ENCODE peak calls at places on chromosomes 6 and 20, in nine cellular contexts. One of them, this sample, is unnamed.

GRCh38 chr6:149963462-149964242 is at the start of gene ULBP1:
- DNase-seq in body of pancreas: peak; percentile 50
- DNase-seq in right lobe of liver: peak; percentile 82
- DNase-seq in uterus: peak; percentile 78
- DNase-seq in OCI-LY7: peak; percentile 58
- DNase-seq in heart left ventricle: peak; percentile 87
- DNase-seq in astrocyte: peak; percentile 68
- DNase-seq in GM23338: peak; percentile 92
- DNase-seq in mesenchymal stem cell: peak; percentile 86
- DNase-seq in this sample: peak; percentile 92

GRCh38 chr6:88538130-88538706 is 372.1 kb upstream of the CNR1 start:
- DNase-seq in body of pancreas: no peak
- DNase-seq in right lobe of liver: no peak
- DNase-seq in uterus: no peak
- DNase-seq in OCI-LY7: peak; percentile 16
- DNase-seq in heart left ventricle: no peak
- DNase-seq in astrocyte: peak; percentile 3
- DNase-seq in GM23338: peak; percentile 79
- DNase-seq in mesenchymal stem cell: no peak
- DNase-seq in this sample: no peak

GRCh38 chr6:41430875-41431274 is 95.5 kb downstream of the NCR2 start:
- DNase-seq in body of pancreas: no peak
- DNase-seq in right lobe of liver: no peak
- DNase-seq in uterus: no peak
- DNase-seq in OCI-LY7: no peak
- DNase-seq in heart left ventricle: no peak
- DNase-seq in astrocyte: peak; percentile 67
- DNase-seq in GM23338: no peak
- DNase-seq in mesenchymal stem cell: peak; percentile 82
- DNase-seq in this sample: peak; percentile 6

GRCh38 chr20:10795286-10796026 is 121.7 kb upstream of the JAG1 start:
- DNase-seq in body of pancreas: peak; percentile 27
- DNase-seq in right lobe of liver: no peak
- DNase-seq in uterus: no peak
- DNase-seq in OCI-LY7: no peak
- DNase-seq in heart left ventricle: no peak
- DNase-seq in astrocyte: no peak
- DNase-seq in GM23338: no peak
- DNase-seq in mesenchymal stem cell: peak; percentile 8
- DNase-seq in this sample: no peak

GRCh38 chr6:119966484-119966883 is 616.9 kb upstream of the MAN1A1 start:
- DNase-seq in body of pancreas: no peak
- DNase-seq in right lobe of liver: no peak
- DNase-seq in uterus: no peak
- DNase-seq in OCI-LY7: peak; percentile 66
- DNase-seq in heart left ventricle: no peak
- DNase-seq in astrocyte: no peak
- DNase-seq in GM23338: peak; percentile 89
- DNase-seq in mesenchymal stem cell: no peak
- DNase-seq in this sample: no peak

GRCh38 chr6:107823047-107823557 is 1.0 kb downstream of the SCML4 start:
- DNase-seq in body of pancreas: no peak
- DNase-seq in right lobe of liver: peak; percentile 67
- DNase-seq in uterus: no peak
- DNase-seq in OCI-LY7: peak; percentile 15
- DNase-seq in heart left ventricle: no peak
- DNase-seq in astrocyte: no peak
- DNase-seq in GM23338: no peak
- DNase-seq in mesenchymal stem cell: no peak
- DNase-seq in this sample: no peak

GRCh38 chr20:41249371-41249770 is 68.2 kb downstream of the ZHX3 start:
- DNase-seq in body of pancreas: peak; percentile 47
- DNase-seq in right lobe of liver: no peak
- DNase-seq in uterus: peak; percentile 86
- DNase-seq in OCI-LY7: no peak
- DNase-seq in heart left ventricle: peak; percentile 45
- DNase-seq in astrocyte: peak; percentile 88
- DNase-seq in GM23338: no peak
- DNase-seq in mesenchymal stem cell: peak; percentile 91
- DNase-seq in this sample: no peak

GRCh38 chr6:156780117-156780641 is 3.0 kb downstream of the ARID1B start:
- DNase-seq in body of pancreas: peak; percentile 53
- DNase-seq in right lobe of liver: peak; percentile 74
- DNase-seq in uterus: no peak
- DNase-seq in OCI-LY7: peak; percentile 87
- DNase-seq in heart left ventricle: peak; percentile 37
- DNase-seq in astrocyte: peak; percentile 95
- DNase-seq in GM23338: peak; percentile 70
- DNase-seq in mesenchymal stem cell: peak; percentile 92
- DNase-seq in this sample: no peak

GRCh38 chr20:35129647-35130069 is 17.5 kb downstream of the EDEM2 start:
- DNase-seq in body of pancreas: no peak
- DNase-seq in right lobe of liver: no peak
- DNase-seq in uterus: no peak
- DNase-seq in OCI-LY7: no peak
- DNase-seq in heart left ventricle: no peak
- DNase-seq in astrocyte: peak; percentile 31
- DNase-seq in GM23338: no peak
- DNase-seq in mesenchymal stem cell: peak; percentile 73
- DNase-seq in this sample: no peak

GRCh38 chr6:11413728-11414127 is 123.8 kb upstream of the TMEM170B start:
- DNase-seq in body of pancreas: no peak
- DNase-seq in right lobe of liver: no peak
- DNase-seq in uterus: no peak
- DNase-seq in OCI-LY7: no peak
- DNase-seq in heart left ventricle: no peak
- DNase-seq in astrocyte: peak; percentile 74
- DNase-seq in GM23338: no peak
- DNase-seq in mesenchymal stem cell: peak; percentile 63
- DNase-seq in this sample: no peak

GRCh38 chr20:63519765-63520593 is 586 bp upstream of the PPDPF start:
- DNase-seq in body of pancreas: peak; percentile 58
- DNase-seq in right lobe of liver: peak; percentile 67
- DNase-seq in uterus: peak; percentile 74
- DNase-seq in OCI-LY7: peak; percentile 55
- DNase-seq in heart left ventricle: peak; percentile 75
- DNase-seq in astrocyte: peak; percentile 37
- DNase-seq in GM23338: peak; percentile 86
- DNase-seq in mesenchymal stem cell: peak; percentile 66
- DNase-seq in this sample: peak; percentile 73

GRCh38 chr20:8043687-8044278 is 24.2 kb upstream of the TMX4 start:
- DNase-seq in body of pancreas: peak; percentile 39
- DNase-seq in right lobe of liver: no peak
- DNase-seq in uterus: no peak
- DNase-seq in OCI-LY7: peak; percentile 75
- DNase-seq in heart left ventricle: peak; percentile 30
- DNase-seq in astrocyte: peak; percentile 23
- DNase-seq in GM23338: peak; percentile 84
- DNase-seq in mesenchymal stem cell: peak; percentile 61
- DNase-seq in this sample: no peak

GRCh38 chr6:167851349-167851952 is 24.7 kb downstream of the AFDN start:
- DNase-seq in body of pancreas: no peak
- DNase-seq in right lobe of liver: no peak
- DNase-seq in uterus: no peak
- DNase-seq in OCI-LY7: no peak
- DNase-seq in heart left ventricle: no peak
- DNase-seq in astrocyte: peak; percentile 30
- DNase-seq in GM23338: no peak
- DNase-seq in mesenchymal stem cell: peak; percentile 47
- DNase-seq in this sample: no peak

GRCh38 chr6:39043776-39044175 is 4.8 kb upstream of the GLP1R start:
- DNase-seq in body of pancreas: no peak
- DNase-seq in right lobe of liver: no peak
- DNase-seq in uterus: no peak
- DNase-seq in OCI-LY7: no peak
- DNase-seq in heart left ventricle: no peak
- DNase-seq in astrocyte: no peak
- DNase-seq in GM23338: no peak
- DNase-seq in mesenchymal stem cell: no peak
- DNase-seq in this sample: no peak

GRCh38 chr20:59850018-59850641 is 83.3 kb downstream of the SYCP2 start:
- DNase-seq in body of pancreas: no peak
- DNase-seq in right lobe of liver: no peak
- DNase-seq in uterus: no peak
- DNase-seq in OCI-LY7: peak; percentile 45
- DNase-seq in heart left ventricle: no peak
- DNase-seq in astrocyte: peak; percentile 9
- DNase-seq in GM23338: peak; percentile 72
- DNase-seq in mesenchymal stem cell: peak; percentile 5
- DNase-seq in this sample: no peak

GRCh38 chr6:107821591-107821990 is 2.5 kb downstream of the SCML4 start:
- DNase-seq in body of pancreas: no peak
- DNase-seq in right lobe of liver: peak; percentile 47
- DNase-seq in uterus: no peak
- DNase-seq in OCI-LY7: no peak
- DNase-seq in heart left ventricle: no peak
- DNase-seq in astrocyte: no peak
- DNase-seq in GM23338: no peak
- DNase-seq in mesenchymal stem cell: no peak
- DNase-seq in this sample: no peak

GRCh38 chr6:1208876-1209275 is 103.0 kb upstream of the FOXQ1 start:
- DNase-seq in body of pancreas: no peak
- DNase-seq in right lobe of liver: no peak
- DNase-seq in uterus: no peak
- DNase-seq in OCI-LY7: no peak
- DNase-seq in heart left ventricle: no peak
- DNase-seq in astrocyte: no peak
- DNase-seq in GM23338: no peak
- DNase-seq in mesenchymal stem cell: peak; percentile 13
- DNase-seq in this sample: no peak

DNA sequence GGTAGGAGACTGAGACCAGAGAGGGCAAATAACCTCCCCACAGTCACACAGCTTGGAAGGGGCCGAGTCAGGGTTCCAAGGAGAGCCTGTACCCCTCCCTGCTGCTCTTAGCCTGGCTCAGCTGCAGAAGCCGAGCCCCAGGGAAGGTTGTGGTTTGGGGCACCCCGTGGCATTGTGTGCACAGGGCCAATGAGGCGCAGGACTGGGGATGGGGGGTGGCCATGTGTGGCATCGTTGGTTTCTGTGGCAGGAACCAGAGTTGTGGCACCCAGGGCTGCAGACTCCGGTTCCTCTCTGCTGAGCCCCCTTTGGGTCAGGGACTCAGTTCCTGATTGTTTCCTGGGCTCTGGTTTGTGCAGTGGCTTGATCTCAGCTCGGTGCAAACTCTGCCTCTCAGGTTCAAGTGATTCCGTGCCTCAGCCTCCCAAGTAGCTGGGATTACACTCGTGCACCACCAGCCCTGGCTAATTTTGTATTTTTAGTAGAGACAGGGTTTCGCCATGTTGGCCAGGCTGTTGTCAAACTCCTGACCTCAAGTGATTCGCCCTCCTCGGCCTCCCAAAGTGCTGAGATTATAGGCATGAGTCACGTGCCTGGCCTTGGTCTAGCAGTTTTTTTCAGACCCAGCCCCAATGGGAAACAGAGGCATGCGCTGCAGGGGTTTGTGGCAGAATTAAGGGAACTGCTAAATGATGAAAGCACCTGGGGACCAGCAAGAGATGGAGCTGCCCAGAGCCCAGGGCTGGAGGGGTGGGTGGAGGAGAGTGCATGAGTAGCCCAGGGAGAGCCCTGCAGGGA is 221.0 kb upstream of the SULF2 start:
- DNase-seq in body of pancreas: no peak
- DNase-seq in right lobe of liver: no peak
- DNase-seq in uterus: no peak
- DNase-seq in OCI-LY7: peak; percentile 14
- DNase-seq in heart left ventricle: no peak
- DNase-seq in astrocyte: peak; percentile 49
- DNase-seq in GM23338: no peak
- DNase-seq in mesenchymal stem cell: no peak
- DNase-seq in this sample: no peak
- H3K4me1 ChIP-seq in body of pancreas: no peaks in the 10 kb centered on the region
- H3K4me1 ChIP-seq in right lobe of liver: no peaks in the 10 kb centered on the region
- H3K4me1 ChIP-seq in uterus: no peaks in the 10 kb centered on the region
- H3K4me1 ChIP-seq in OCI-LY7: peaks cover 62% of the 10 kb centered on the region
- H3K4me1 ChIP-seq in heart left ventricle: no peaks in the 10 kb centered on the region
- H3K4me1 ChIP-seq in astrocyte: no peaks in the 10 kb centered on the region
- H3K4me1 ChIP-seq in GM23338: peaks cover 7% of the 10 kb centered on the region
- H3K4me1 ChIP-seq in mesenchymal stem cell: peaks cover 7% of the 10 kb centered on the region
- H3K4me1 ChIP-seq in this sample: no peaks in the 10 kb centered on the region

GRCh38 chr6:148288566-148288965 is 54.1 kb upstream of the SASH1 start:
- DNase-seq in body of pancreas: no peak
- DNase-seq in right lobe of liver: no peak
- DNase-seq in uterus: no peak
- DNase-seq in OCI-LY7: no peak
- DNase-seq in heart left ventricle: no peak
- DNase-seq in astrocyte: no peak
- DNase-seq in GM23338: no peak
- DNase-seq in mesenchymal stem cell: no peak
- DNase-seq in this sample: no peak
- H3K4me3 ChIP-seq in body of pancreas: no peak overlapping the region
- H3K4me3 ChIP-seq in right lobe of liver: no peak overlapping the region
- H3K4me3 ChIP-seq in uterus: no peak overlapping the region
- H3K4me3 ChIP-seq in OCI-LY7: no peak overlapping the region
- H3K4me3 ChIP-seq in heart left ventricle: peak overlapping the region; percentile 7
- H3K4me3 ChIP-seq in astrocyte: no peak overlapping the region
- H3K4me3 ChIP-seq in GM23338: no peak overlapping the region
- H3K4me3 ChIP-seq in mesenchymal stem cell: no peak overlapping the region
- H3K4me3 ChIP-seq in this sample: no peak overlapping the region

DNA sequence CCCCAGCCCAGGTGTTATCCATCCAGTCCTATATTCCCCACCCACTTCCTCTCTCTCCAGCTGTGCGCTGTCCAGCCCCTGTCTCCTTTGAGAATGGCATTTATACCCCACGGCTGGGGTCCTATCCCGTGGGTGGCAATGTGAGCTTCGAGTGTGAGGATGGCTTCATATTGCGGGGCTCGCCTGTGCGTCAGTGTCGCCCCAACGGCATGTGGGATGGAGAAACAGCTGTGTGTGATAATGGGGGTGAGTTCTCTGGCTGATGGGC is 1.1 kb downstream of the C2 start:
- DNase-seq in body of pancreas: no peak
- DNase-seq in right lobe of liver: no peak
- DNase-seq in uterus: no peak
- DNase-seq in OCI-LY7: no peak
- DNase-seq in heart left ventricle: no peak
- DNase-seq in astrocyte: no peak
- DNase-seq in GM23338: no peak
- DNase-seq in mesenchymal stem cell: no peak
- DNase-seq in this sample: no peak
- H3K4me1 ChIP-seq in body of pancreas: no peaks in the 10 kb centered on the region
- H3K4me1 ChIP-seq in right lobe of liver: peaks cover 31% of the 10 kb centered on the region
- H3K4me1 ChIP-seq in uterus: no peaks in the 10 kb centered on the region
- H3K4me1 ChIP-seq in OCI-LY7: no peaks in the 10 kb centered on the region
- H3K4me1 ChIP-seq in heart left ventricle: no peaks in the 10 kb centered on the region
- H3K4me1 ChIP-seq in astrocyte: no peaks in the 10 kb centered on the region
- H3K4me1 ChIP-seq in GM23338: no peaks in the 10 kb centered on the region
- H3K4me1 ChIP-seq in mesenchymal stem cell: peaks cover 1% of the 10 kb centered on the region
- H3K4me1 ChIP-seq in this sample: peaks cover 11% of the 10 kb centered on the region

DNA sequence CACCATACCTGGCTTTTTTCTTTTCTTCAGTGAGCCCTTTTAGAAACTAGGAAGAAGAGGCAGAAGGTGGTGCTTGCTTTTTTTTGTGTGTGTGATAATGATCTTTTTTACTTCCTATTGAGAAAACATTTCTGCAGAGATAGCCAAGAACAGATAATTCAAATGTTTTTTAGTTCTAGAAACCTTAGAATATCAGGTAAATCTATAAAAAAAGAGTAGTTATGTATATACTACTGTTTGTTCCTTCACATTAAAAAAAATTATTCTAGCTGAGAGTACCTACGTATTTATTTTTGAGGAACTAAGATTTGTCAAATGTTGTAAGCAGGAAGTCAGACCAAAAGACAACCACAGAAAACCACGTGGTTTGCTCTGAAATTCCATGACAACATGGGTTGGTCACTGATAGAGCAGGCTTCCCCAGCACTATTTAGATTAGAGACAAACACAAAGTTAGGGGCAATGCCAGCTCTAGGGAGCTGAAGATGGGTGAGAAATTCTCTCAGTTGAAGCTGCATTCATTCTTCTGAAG is 12.8 kb downstream of the STK4 start:
- DNase-seq in body of pancreas: no peak
- DNase-seq in right lobe of liver: no peak
- DNase-seq in uterus: no peak
- DNase-seq in OCI-LY7: peak; percentile 86
- DNase-seq in heart left ventricle: peak; percentile 20
- DNase-seq in astrocyte: peak; percentile 53
- DNase-seq in GM23338: no peak
- DNase-seq in mesenchymal stem cell: peak; percentile 80
- DNase-seq in this sample: no peak
- H3K4me3 ChIP-seq in body of pancreas: no peak overlapping the region
- H3K4me3 ChIP-seq in right lobe of liver: no peak overlapping the region
- H3K4me3 ChIP-seq in uterus: no peak overlapping the region
- H3K4me3 ChIP-seq in OCI-LY7: peak overlapping the region; percentile 51
- H3K4me3 ChIP-seq in heart left ventricle: no peak overlapping the region
- H3K4me3 ChIP-seq in astrocyte: no peak overlapping the region
- H3K4me3 ChIP-seq in GM23338: no peak overlapping the region
- H3K4me3 ChIP-seq in mesenchymal stem cell: no peak overlapping the region
- H3K4me3 ChIP-seq in this sample: no peak overlapping the region

This sample was measured in lower lobe of right lung.